ENCODE peak calls at places on chromosomes 1 and 21, in eight cellular contexts. V is NCI-H2029, R is T-helper 9 cell, G is occipital lobe, J is ecto neural progenitor cell, F is NCI-H1436 treated with DMSO at 0.1 percent for 48 hours, D is nephron progenitor cell, A is RPMI8226. M is an unnamed sample.

GRCh38 chr1:179761296-179761695 is 18.2 kb downstream of the FAM163A start:
- DNase-seq in G (no peak), R (no peak), D (peak; percentile 17), A (no peak), V (no peak), F (no peak), J (no peak), M (no peak)

GRCh38 chr21:45865106-45865835 is 116.3 kb upstream of the COL6A1 start:
- DNase-seq in J (no peak), V (no peak), G (no peak), F (no peak), R (no peak), A (no peak), D (no peak), M (no peak)

GRCh38 chr1:110864260-110864659 is 8.7 kb upstream of the CD53 start:
- DNase-seq in J (no peak), V (no peak), D (no peak), G (no peak), A (no peak), F (no peak), R (no peak), M (no peak)

GRCh38 chr1:112079446-112079845 is 90.0 kb upstream of the KCND3 start:
- DNase-seq in J (no peak), V (no peak), F (no peak), D (no peak), A (no peak), G (no peak), R (no peak), M (no peak)

GRCh38 chr1:184773762-184774320 is 19.2 kb upstream of the EDEM3 start:
- DNase-seq in D (no peak), F (no peak), R (no peak), J (no peak), G (no peak), V (no peak), A (no peak), M (no peak)

GRCh38 chr21:17779486-17779885 is 39.7 kb downstream of the C21orf91 start:
- DNase-seq in R (no peak), F (no peak), D (no peak), G (no peak), A (no peak), J (no peak), V (no peak), M (no peak)

GRCh38 chr1:109253803-109254620 is 4.7 kb downstream of the CELSR2 start:
- DNase-seq in F (no peak), G (no peak), A (no peak), D (peak; percentile 41), V (no peak), R (no peak), J (peak; percentile 74), M (no peak)

GRCh38 chr1:246295968-246296367 is 211.1 kb downstream of the SMYD3 start:
- DNase-seq in F (no peak), D (no peak), A (no peak), G (no peak), V (no peak), J (no peak), R (no peak), M (no peak)

GRCh38 chr1:212566522-212567479 is 41.8 kb upstream of the ATF3 start:
- DNase-seq in D (no peak), V (peak; percentile 13), G (peak; percentile 27), J (no peak), R (no peak), A (peak; percentile 91), F (peak; percentile 60), M (peak; percentile 33)

GRCh38 chr1:109255097-109255651 is 5.8 kb downstream of the CELSR2 start:
- DNase-seq in J (peak; percentile 77), F (no peak), R (no peak), A (no peak), V (no peak), G (no peak), D (no peak), M (no peak)

GRCh38 chr1:235483090-235483489 is 21.2 kb downstream of the B3GALNT2 start:
- DNase-seq in G (no peak), A (no peak), J (no peak), D (no peak), V (no peak), F (no peak), R (no peak), M (no peak)

GRCh38 chr1:201665036-201665435 is 126.1 kb downstream of the NAV1 start:
- DNase-seq in A (no peak), V (no peak), G (peak; percentile 40), J (no peak), F (no peak), R (no peak), D (no peak), M (no peak)

GRCh38 chr1:17274186-17275170 is 25.6 kb downstream of the PADI3 start:
- DNase-seq in A (peak; percentile 69), J (peak; percentile 80), D (peak; percentile 83), G (no peak), R (no peak), V (no peak), F (no peak), M (no peak)

GRCh38 chr1:234611153-234611798 is 1.3 kb upstream of the IRF2BP2 start:
- DNase-seq in J (no peak), F (peak; percentile 95), D (no peak), G (no peak), A (peak; percentile 93), V (peak; percentile 95), R (no peak), M (peak; percentile 70)

GRCh38 chr1:5643360-5644090 is 348.7 kb downstream of the NPHP4 start:
- DNase-seq in A (no peak), G (no peak), D (no peak), F (no peak), R (no peak), J (no peak), V (no peak), M (no peak)

GRCh38 chr1:228430243-228430642 is 13.6 kb upstream of the TRIM17 start:
- DNase-seq in A (peak; percentile 27), J (no peak), F (no peak), V (no peak), G (no peak), R (no peak), D (no peak), M (no peak)

GRCh38 chr1:37475380-37476086 is 1.2 kb downstream of the ZC3H12A start:
- DNase-seq in V (no peak), R (no peak), D (no peak), A (no peak), G (no peak), J (no peak), F (no peak), M (peak; percentile 11)

GRCh38 chr1:154222518-154222917 is 1.8 kb downstream of the UBAP2L start:
- DNase-seq in A (no peak), D (no peak), R (no peak), F (no peak), J (no peak), V (no peak), G (no peak), M (no peak)

M was measured in effector memory CD8-positive, alpha-beta T cell.